ENCODE peak calls at places on chromosomes 4 and X, in seven cellular contexts. One of them, this sample, is unnamed.

GRCh38 chr4:1195894-1196401 is 23.6 kb upstream of the SPON2 start:
- DNase-seq in progenitor cell of endocrine pancreas: no peak
- DNase-seq in lower leg skin: no peak
- DNase-seq in right lobe of liver: no peak
- DNase-seq in lower lobe of right lung: no peak
- DNase-seq in colonic mucosa: peak
- DNase-seq in psoas muscle: peak
- DNase-seq in this sample: no peak

GRCh38 chr4:89212666-89213381 is 94.8 kb downstream of the GPRIN3 start:
- DNase-seq in psoas muscle: no peak
- DNase-seq in right lobe of liver: no peak
- DNase-seq in progenitor cell of endocrine pancreas: no peak
- DNase-seq in colonic mucosa: no peak
- DNase-seq in lower leg skin: no peak
- DNase-seq in lower lobe of right lung: no peak
- DNase-seq in this sample: no peak

GRCh38 chr4:22454955-22455354 is 60.9 kb downstream of the ADGRA3 start:
- DNase-seq in right lobe of liver: no peak
- DNase-seq in progenitor cell of endocrine pancreas: no peak
- DNase-seq in psoas muscle: no peak
- DNase-seq in lower leg skin: no peak
- DNase-seq in lower lobe of right lung: no peak
- DNase-seq in colonic mucosa: no peak
- DNase-seq in this sample: no peak

GRCh38 chrX:110204986-110205385 is 112.9 kb downstream of the AMMECR1 start:
- DNase-seq in lower lobe of right lung: no peak
- DNase-seq in psoas muscle: no peak
- DNase-seq in colonic mucosa: no peak
- DNase-seq in lower leg skin: no peak
- DNase-seq in progenitor cell of endocrine pancreas: no peak
- DNase-seq in right lobe of liver: no peak
- DNase-seq in this sample: no peak

GRCh38 chr4:80967346-80967745 is 63.2 kb upstream of the BMP3 start:
- DNase-seq in psoas muscle: no peak
- DNase-seq in lower lobe of right lung: no peak
- DNase-seq in lower leg skin: no peak
- DNase-seq in colonic mucosa: no peak
- DNase-seq in progenitor cell of endocrine pancreas: no peak
- DNase-seq in right lobe of liver: no peak
- DNase-seq in this sample: no peak

GRCh38 chr4:184694412-184694956 is 39.4 kb downstream of the CENPU start:
- DNase-seq in colonic mucosa: no peak
- DNase-seq in lower lobe of right lung: no peak
- DNase-seq in lower leg skin: no peak
- DNase-seq in right lobe of liver: no peak
- DNase-seq in progenitor cell of endocrine pancreas: no peak
- DNase-seq in psoas muscle: no peak
- DNase-seq in this sample: no peak

GRCh38 chrX:23752740-23753435 is 9.8 kb upstream of the ACOT9 start:
- DNase-seq in lower leg skin: no peak
- DNase-seq in colonic mucosa: no peak
- DNase-seq in right lobe of liver: no peak
- DNase-seq in progenitor cell of endocrine pancreas: no peak
- DNase-seq in lower lobe of right lung: no peak
- DNase-seq in psoas muscle: no peak
- DNase-seq in this sample: no peak

GRCh38 chr4:119676101-119676500 is 47.5 kb upstream of the PDE5A start:
- DNase-seq in colonic mucosa: no peak
- DNase-seq in progenitor cell of endocrine pancreas: no peak
- DNase-seq in psoas muscle: no peak
- DNase-seq in lower lobe of right lung: no peak
- DNase-seq in right lobe of liver: no peak
- DNase-seq in lower leg skin: no peak
- DNase-seq in this sample: no peak

GRCh38 chr4:74174941-74175340 is 17.0 kb downstream of the MTHFD2L start:
- DNase-seq in right lobe of liver: no peak
- DNase-seq in colonic mucosa: no peak
- DNase-seq in lower leg skin: no peak
- DNase-seq in lower lobe of right lung: no peak
- DNase-seq in psoas muscle: no peak
- DNase-seq in progenitor cell of endocrine pancreas: no peak
- DNase-seq in this sample: no peak

GRCh38 chrX:1903380-1903935 is 288.6 kb downstream of the ASMT start:
- DNase-seq in colonic mucosa: no peak
- DNase-seq in lower lobe of right lung: no peak
- DNase-seq in right lobe of liver: no peak
- DNase-seq in lower leg skin: peak
- DNase-seq in progenitor cell of endocrine pancreas: no peak
- DNase-seq in psoas muscle: no peak
- DNase-seq in this sample: no peak

GRCh38 chr4:40829586-40829985 is 79.8 kb downstream of the NSUN7 start:
- DNase-seq in lower lobe of right lung: peak
- DNase-seq in lower leg skin: peak
- DNase-seq in psoas muscle: no peak
- DNase-seq in colonic mucosa: no peak
- DNase-seq in right lobe of liver: no peak
- DNase-seq in progenitor cell of endocrine pancreas: no peak
- DNase-seq in this sample: no peak

GRCh38 chr4:44162538-44163270 is 285.9 kb downstream of the KCTD8 start:
- DNase-seq in progenitor cell of endocrine pancreas: no peak
- DNase-seq in lower lobe of right lung: no peak
- DNase-seq in colonic mucosa: no peak
- DNase-seq in lower leg skin: no peak
- DNase-seq in psoas muscle: no peak
- DNase-seq in right lobe of liver: no peak
- DNase-seq in this sample: no peak

GRCh38 chr4:186190456-186191265 is 706 bp upstream of the CYP4V2 start:
- DNase-seq in progenitor cell of endocrine pancreas: peak
- DNase-seq in lower leg skin: no peak
- DNase-seq in lower lobe of right lung: no peak
- DNase-seq in colonic mucosa: peak
- DNase-seq in right lobe of liver: no peak
- DNase-seq in psoas muscle: no peak
- DNase-seq in this sample: no peak

GRCh38 chrX:3476973-3477372 is 130.5 kb upstream of the MXRA5 start:
- DNase-seq in psoas muscle: no peak
- DNase-seq in colonic mucosa: no peak
- DNase-seq in lower leg skin: no peak
- DNase-seq in progenitor cell of endocrine pancreas: no peak
- DNase-seq in right lobe of liver: no peak
- DNase-seq in lower lobe of right lung: no peak
- DNase-seq in this sample: no peak

GRCh38 chr4:154687840-154688239 is 56.0 kb upstream of the LRAT start:
- DNase-seq in colonic mucosa: no peak
- DNase-seq in lower lobe of right lung: no peak
- DNase-seq in right lobe of liver: no peak
- DNase-seq in progenitor cell of endocrine pancreas: no peak
- DNase-seq in psoas muscle: no peak
- DNase-seq in lower leg skin: no peak
- DNase-seq in this sample: no peak

GRCh38 chr4:153676984-153677383 is 7.1 kb upstream of the TLR2 start:
- DNase-seq in progenitor cell of endocrine pancreas: no peak
- DNase-seq in psoas muscle: no peak
- DNase-seq in colonic mucosa: no peak
- DNase-seq in right lobe of liver: no peak
- DNase-seq in lower leg skin: no peak
- DNase-seq in lower lobe of right lung: no peak
- DNase-seq in this sample: no peak

GRCh38 chr4:158769175-158769831 is 477 bp downstream of the FNIP2 start:
- DNase-seq in colonic mucosa: peak
- DNase-seq in lower lobe of right lung: peak
- DNase-seq in lower leg skin: peak
- DNase-seq in psoas muscle: peak
- DNase-seq in progenitor cell of endocrine pancreas: peak
- DNase-seq in right lobe of liver: peak
- DNase-seq in this sample: no peak

GRCh38 chr4:173494013-173494970 is 35.7 kb downstream of the HAND2 start:
- DNase-seq in lower leg skin: peak
- DNase-seq in progenitor cell of endocrine pancreas: no peak
- DNase-seq in lower lobe of right lung: peak
- DNase-seq in colonic mucosa: peak
- DNase-seq in psoas muscle: no peak
- DNase-seq in right lobe of liver: peak
- DNase-seq in this sample: no peak

DNA sequence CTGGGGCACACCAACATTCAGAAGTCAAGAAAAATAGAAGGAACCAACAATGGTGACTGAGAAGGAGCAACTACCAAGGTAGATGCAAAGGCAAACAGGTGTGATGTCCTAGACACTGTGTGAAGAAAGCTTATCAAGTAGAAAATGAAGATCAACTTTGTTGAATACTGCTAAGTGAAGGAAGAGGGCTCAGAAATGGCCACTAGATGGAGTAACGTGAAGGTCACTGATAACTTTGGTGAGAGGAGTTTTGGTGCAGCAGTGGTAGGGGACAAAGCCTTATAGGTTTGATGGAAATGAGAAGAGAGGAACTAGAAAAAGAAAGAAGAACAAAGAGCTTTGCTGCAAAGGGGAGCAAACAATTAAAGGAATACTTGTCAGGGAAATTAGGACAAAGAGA is 23.5 kb downstream of the OTC start:
- DNase-seq in colonic mucosa: no peak
- DNase-seq in lower leg skin: no peak
- DNase-seq in progenitor cell of endocrine pancreas: no peak
- DNase-seq in lower lobe of right lung: no peak
- DNase-seq in psoas muscle: no peak
- DNase-seq in right lobe of liver: no peak
- DNase-seq in this sample: no peak
- TF ChIP-seq CTCF in colonic mucosa: peak
- TF ChIP-seq CTCF in lower leg skin: no peak
- TF ChIP-seq CTCF in progenitor cell of endocrine pancreas: peak
- TF ChIP-seq CTCF in lower lobe of right lung: peak
- TF ChIP-seq CTCF in psoas muscle: peak
- TF ChIP-seq CTCF in right lobe of liver: peak
- TF ChIP-seq CTCF in this sample: no peak

DNA sequence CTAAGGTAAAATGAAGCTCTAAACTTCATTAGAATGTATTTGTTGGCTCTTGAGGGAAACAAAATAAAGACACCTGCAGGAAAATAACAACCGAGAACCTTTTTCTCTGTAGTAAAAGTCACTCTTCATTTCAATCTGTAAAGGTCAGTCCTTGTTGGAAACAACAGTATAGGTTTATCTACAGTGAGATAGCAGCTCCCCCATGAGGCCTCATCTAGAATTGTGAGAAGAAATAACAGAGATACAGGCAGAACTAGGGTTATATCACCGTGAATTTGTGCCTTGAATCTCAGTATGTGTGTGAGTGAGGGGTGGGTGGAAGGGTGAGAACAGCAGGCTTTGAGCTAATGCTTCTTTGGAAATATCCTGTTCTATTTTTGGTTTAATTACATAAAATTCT is 107.8 kb upstream of the FMR1 start:
- DNase-seq in psoas muscle: no peak
- DNase-seq in lower leg skin: no peak
- DNase-seq in lower lobe of right lung: no peak
- DNase-seq in right lobe of liver: no peak
- DNase-seq in colonic mucosa: no peak
- DNase-seq in progenitor cell of endocrine pancreas: no peak
- DNase-seq in this sample: no peak
- TF ChIP-seq CTCF in psoas muscle: no peak
- TF ChIP-seq CTCF in lower leg skin: no peak
- TF ChIP-seq CTCF in lower lobe of right lung: peak
- TF ChIP-seq CTCF in right lobe of liver: peak
- TF ChIP-seq CTCF in colonic mucosa: peak
- TF ChIP-seq CTCF in progenitor cell of endocrine pancreas: peak
- TF ChIP-seq CTCF in this sample: no peak

DNA sequence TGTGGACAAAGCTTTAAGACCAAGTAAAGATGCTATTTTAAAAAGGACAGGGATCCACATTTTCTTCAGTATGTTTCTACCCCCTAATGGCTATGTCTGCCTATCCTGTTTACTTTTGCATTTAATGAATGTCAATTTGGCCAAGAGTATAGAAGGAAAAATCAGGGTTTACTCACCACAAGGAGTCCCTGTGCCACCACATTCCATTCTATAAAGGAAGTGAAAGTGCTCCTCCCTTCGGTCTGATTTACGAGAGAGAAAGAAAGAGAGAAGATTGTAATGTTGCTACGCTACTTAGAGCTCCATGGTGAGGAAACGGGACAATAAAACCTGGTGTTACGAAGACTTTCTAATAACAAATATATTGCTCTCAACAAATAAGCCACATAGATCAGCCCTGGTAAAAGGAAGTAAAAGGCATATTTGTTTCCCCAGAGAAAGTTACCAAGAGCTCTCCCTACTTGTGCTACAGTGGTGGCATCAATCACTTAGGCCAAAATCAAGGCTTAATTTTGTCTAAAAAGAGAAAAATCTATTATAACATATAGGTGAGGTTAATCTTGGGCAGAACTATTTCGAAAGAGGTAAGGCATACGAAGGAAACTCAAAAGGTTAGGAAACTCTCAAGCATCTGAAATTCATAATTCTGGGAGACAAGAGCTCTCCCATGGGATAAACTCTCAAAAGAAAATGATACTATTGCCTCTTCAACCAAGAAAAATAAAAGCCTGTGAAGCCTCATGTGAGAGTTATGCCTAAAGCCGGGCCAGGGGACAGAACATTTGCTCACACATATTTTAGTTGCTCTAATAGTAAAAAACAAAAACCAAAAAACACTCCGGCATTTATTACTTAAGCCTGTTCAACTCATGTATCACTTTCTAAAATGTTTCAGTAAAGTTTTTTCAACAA is 29.5 kb downstream of the TAPT1 start:
- DNase-seq in psoas muscle: no peak
- DNase-seq in colonic mucosa: peak
- DNase-seq in progenitor cell of endocrine pancreas: no peak
- DNase-seq in right lobe of liver: no peak
- DNase-seq in lower leg skin: no peak
- DNase-seq in lower lobe of right lung: no peak
- DNase-seq in this sample: no peak
- TF ChIP-seq CTCF in psoas muscle: peak
- TF ChIP-seq CTCF in colonic mucosa: peak
- TF ChIP-seq CTCF in progenitor cell of endocrine pancreas: peak
- TF ChIP-seq CTCF in right lobe of liver: peak
- TF ChIP-seq CTCF in lower leg skin: no peak
- TF ChIP-seq CTCF in lower lobe of right lung: peak
- TF ChIP-seq CTCF in this sample: no peak

DNA sequence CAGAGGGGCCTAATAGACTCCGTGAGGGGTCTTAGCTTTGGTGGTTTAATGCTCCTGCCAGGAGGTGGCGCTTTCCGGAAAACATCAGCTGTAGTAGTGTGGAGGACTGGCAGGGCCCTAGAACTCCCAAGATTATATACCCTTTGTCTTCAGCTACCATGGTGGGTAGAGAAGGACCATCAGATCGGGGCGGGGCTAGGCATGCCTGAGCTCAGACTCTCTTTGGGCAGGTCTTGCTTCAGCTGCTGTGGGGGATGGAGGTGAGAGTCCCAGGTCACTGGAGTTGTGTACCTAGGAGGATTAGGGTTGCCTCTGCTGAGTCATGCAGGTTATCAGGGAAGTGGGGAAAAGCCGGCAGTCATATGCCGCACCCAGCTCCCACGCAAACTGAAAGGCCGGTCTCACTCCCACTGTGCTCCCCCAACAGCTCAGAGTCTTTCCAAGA is 63.0 kb upstream of the AGA start:
- DNase-seq in right lobe of liver: no peak
- DNase-seq in lower leg skin: no peak
- DNase-seq in psoas muscle: no peak
- DNase-seq in progenitor cell of endocrine pancreas: no peak
- DNase-seq in lower lobe of right lung: no peak
- DNase-seq in colonic mucosa: no peak
- DNase-seq in this sample: no peak
- TF ChIP-seq CTCF in right lobe of liver: no peak
- TF ChIP-seq CTCF in lower leg skin: no peak
- TF ChIP-seq CTCF in psoas muscle: no peak
- TF ChIP-seq CTCF in progenitor cell of endocrine pancreas: peak
- TF ChIP-seq CTCF in lower lobe of right lung: no peak
- TF ChIP-seq CTCF in colonic mucosa: no peak
- TF ChIP-seq CTCF in this sample: no peak

This sample was measured in omental fat pad.